ENCODE peak calls at places on chromosome 12, in ten cellular contexts. One of them, this sample, is unnamed.

GRCh38 chr12:112131686-112132085 is 6.3 kb downstream of the TRAFD1 start:
- DNase-seq in HepG2: no peak
- DNase-seq in cardiac muscle cell: no peak
- DNase-seq in heart right ventricle: no peak
- DNase-seq in heart left ventricle: no peak
- DNase-seq in tibial artery: no peak
- DNase-seq in IMR-90: no peak
- DNase-seq in left ventricle myocardium inferior: no peak
- DNase-seq in astrocyte: no peak
- DNase-seq in GM06990: no peak
- DNase-seq in this sample: no peak

GRCh38 chr12:108187831-108188230 is 58.7 kb downstream of the WSCD2 start:
- DNase-seq in tibial artery: no peak
- DNase-seq in left ventricle myocardium inferior: no peak
- DNase-seq in GM06990: no peak
- DNase-seq in HepG2: no peak
- DNase-seq in heart left ventricle: no peak
- DNase-seq in heart right ventricle: no peak
- DNase-seq in cardiac muscle cell: no peak
- DNase-seq in astrocyte: no peak
- DNase-seq in IMR-90: no peak
- DNase-seq in this sample: no peak

GRCh38 chr12:127943481-127944210 is 323.3 kb upstream of the TMEM132C start:
- DNase-seq in IMR-90: no peak
- DNase-seq in heart right ventricle: no peak
- DNase-seq in left ventricle myocardium inferior: no peak
- DNase-seq in astrocyte: peak
- DNase-seq in tibial artery: no peak
- DNase-seq in cardiac muscle cell: no peak
- DNase-seq in GM06990: no peak
- DNase-seq in HepG2: no peak
- DNase-seq in heart left ventricle: no peak
- DNase-seq in this sample: no peak

GRCh38 chr12:62158416-62159360 is 101.5 kb upstream of the USP15 start:
- DNase-seq in tibial artery: no peak
- DNase-seq in heart left ventricle: no peak
- DNase-seq in HepG2: no peak
- DNase-seq in GM06990: no peak
- DNase-seq in IMR-90: no peak
- DNase-seq in astrocyte: no peak
- DNase-seq in cardiac muscle cell: no peak
- DNase-seq in heart right ventricle: no peak
- DNase-seq in left ventricle myocardium inferior: no peak
- DNase-seq in this sample: no peak

GRCh38 chr12:95218164-95218851 is 701 bp downstream of the VEZT start:
- DNase-seq in astrocyte: peak
- DNase-seq in tibial artery: no peak
- DNase-seq in heart right ventricle: no peak
- DNase-seq in heart left ventricle: no peak
- DNase-seq in GM06990: peak
- DNase-seq in left ventricle myocardium inferior: no peak
- DNase-seq in cardiac muscle cell: no peak
- DNase-seq in IMR-90: peak
- DNase-seq in HepG2: no peak
- DNase-seq in this sample: peak

GRCh38 chr12:110744697-110745264 is 2.1 kb upstream of the PPP1CC start:
- DNase-seq in GM06990: no peak
- DNase-seq in astrocyte: no peak
- DNase-seq in heart right ventricle: no peak
- DNase-seq in IMR-90: no peak
- DNase-seq in cardiac muscle cell: no peak
- DNase-seq in tibial artery: no peak
- DNase-seq in HepG2: peak
- DNase-seq in heart left ventricle: no peak
- DNase-seq in left ventricle myocardium inferior: no peak
- DNase-seq in this sample: no peak

GRCh38 chr12:117148642-117149041 is 41.6 kb downstream of the FBXO21 start:
- DNase-seq in tibial artery: no peak
- DNase-seq in GM06990: no peak
- DNase-seq in cardiac muscle cell: no peak
- DNase-seq in left ventricle myocardium inferior: no peak
- DNase-seq in IMR-90: no peak
- DNase-seq in heart left ventricle: no peak
- DNase-seq in astrocyte: peak
- DNase-seq in HepG2: no peak
- DNase-seq in heart right ventricle: no peak
- DNase-seq in this sample: no peak

GRCh38 chr12:118102070-118102469 is 1.7 kb downstream of the VSIG10 start:
- DNase-seq in HepG2: peak
- DNase-seq in left ventricle myocardium inferior: no peak
- DNase-seq in heart right ventricle: no peak
- DNase-seq in tibial artery: no peak
- DNase-seq in cardiac muscle cell: no peak
- DNase-seq in heart left ventricle: no peak
- DNase-seq in astrocyte: no peak
- DNase-seq in GM06990: no peak
- DNase-seq in IMR-90: peak
- DNase-seq in this sample: no peak

GRCh38 chr12:127559349-127560040 is 707.5 kb upstream of the TMEM132C start:
- DNase-seq in HepG2: no peak
- DNase-seq in tibial artery: no peak
- DNase-seq in GM06990: no peak
- DNase-seq in heart left ventricle: peak
- DNase-seq in IMR-90: peak
- DNase-seq in heart right ventricle: peak
- DNase-seq in left ventricle myocardium inferior: peak
- DNase-seq in astrocyte: peak
- DNase-seq in cardiac muscle cell: peak
- DNase-seq in this sample: peak

GRCh38 chr12:96981053-96981452 is 74.0 kb downstream of the NEDD1 start:
- DNase-seq in IMR-90: peak
- DNase-seq in left ventricle myocardium inferior: no peak
- DNase-seq in heart left ventricle: no peak
- DNase-seq in HepG2: no peak
- DNase-seq in tibial artery: no peak
- DNase-seq in heart right ventricle: no peak
- DNase-seq in astrocyte: peak
- DNase-seq in GM06990: no peak
- DNase-seq in cardiac muscle cell: no peak
- DNase-seq in this sample: peak

DNA sequence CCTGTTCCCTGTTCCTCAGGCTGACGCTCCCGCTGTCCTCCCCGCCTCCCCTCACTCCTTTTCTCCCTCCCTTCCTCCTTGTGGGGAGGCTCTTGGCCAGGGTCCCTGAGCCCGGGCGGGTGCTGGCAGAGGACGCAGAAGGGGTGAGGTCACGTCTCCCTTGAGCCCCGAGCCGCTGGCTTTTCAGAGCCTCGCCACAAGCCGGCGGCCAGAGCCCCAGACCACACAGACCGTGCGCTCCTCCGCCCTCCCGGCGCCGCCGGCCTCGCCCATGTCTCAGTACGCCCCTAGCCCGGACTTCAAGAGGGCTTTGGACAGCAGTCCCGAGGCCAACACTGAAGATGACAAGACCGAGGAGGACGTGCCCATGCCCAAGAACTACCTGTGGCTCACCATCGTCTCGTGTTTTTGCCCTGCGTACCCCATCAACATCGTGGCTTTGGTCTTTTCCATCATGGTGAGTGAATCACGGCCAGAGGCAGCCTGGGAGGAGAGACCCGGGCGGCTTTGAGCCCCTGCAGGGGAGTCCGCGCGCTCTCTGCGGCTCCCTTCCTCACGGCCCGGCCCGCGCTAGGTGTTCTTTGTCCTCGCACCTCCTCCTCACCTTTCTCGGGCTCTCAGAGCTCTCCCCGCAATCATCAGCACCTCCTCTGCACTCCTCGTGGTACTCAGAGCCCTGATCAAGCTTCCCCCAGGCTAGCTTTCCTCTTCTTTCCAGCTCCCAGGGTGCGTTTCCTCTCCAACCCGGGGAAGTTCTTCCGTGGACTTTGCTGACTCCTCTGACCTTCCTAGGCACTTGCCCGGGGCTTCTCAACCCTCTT is at the start of gene TMEM233:
- DNase-seq in IMR-90: no peak
- DNase-seq in cardiac muscle cell: peak
- DNase-seq in left ventricle myocardium inferior: peak
- DNase-seq in tibial artery: peak
- DNase-seq in astrocyte: peak
- DNase-seq in heart right ventricle: peak
- DNase-seq in HepG2: no peak
- DNase-seq in GM06990: no peak
- DNase-seq in heart left ventricle: no peak
- DNase-seq in this sample: no peak
- H3K4me3 ChIP-seq in IMR-90: no peak
- H3K4me3 ChIP-seq in cardiac muscle cell: peak
- H3K4me3 ChIP-seq in left ventricle myocardium inferior: peak
- H3K4me3 ChIP-seq in tibial artery: peak
- H3K4me3 ChIP-seq in astrocyte: peak
- H3K4me3 ChIP-seq in heart right ventricle: peak
- H3K4me3 ChIP-seq in HepG2: no peak
- H3K4me3 ChIP-seq in GM06990: no peak
- H3K4me3 ChIP-seq in heart left ventricle: peak
- H3K4me3 ChIP-seq in this sample: peak

DNA sequence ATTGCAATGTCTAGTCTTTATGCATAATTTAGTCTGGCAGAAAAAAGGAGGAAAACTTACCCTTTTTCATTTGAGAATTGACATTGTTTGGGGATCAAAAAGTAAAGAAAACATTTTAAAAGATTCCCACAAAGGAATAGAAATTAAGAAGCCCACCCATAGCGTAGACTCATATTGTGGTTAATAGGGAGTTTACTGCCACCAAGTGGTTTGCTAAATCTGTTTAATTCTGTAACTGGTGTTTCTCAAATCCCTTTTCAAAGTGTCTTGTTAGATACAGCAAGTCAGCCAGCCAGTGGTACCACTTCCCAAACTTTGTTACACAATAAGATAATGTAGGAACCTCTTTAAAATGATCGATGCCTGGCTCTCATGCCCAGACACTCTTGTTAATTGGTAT is 180.3 kb downstream of the IPO8 start:
- DNase-seq in heart right ventricle: no peak
- DNase-seq in heart left ventricle: no peak
- DNase-seq in cardiac muscle cell: peak
- DNase-seq in HepG2: peak
- DNase-seq in IMR-90: no peak
- DNase-seq in left ventricle myocardium inferior: no peak
- DNase-seq in tibial artery: no peak
- DNase-seq in GM06990: no peak
- DNase-seq in astrocyte: peak
- DNase-seq in this sample: peak
- TF ChIP-seq CTCF in heart right ventricle: peak
- TF ChIP-seq CTCF in heart left ventricle: peak
- TF ChIP-seq CTCF in cardiac muscle cell: peak
- TF ChIP-seq CTCF in HepG2: peak
- TF ChIP-seq CTCF in IMR-90: peak
- TF ChIP-seq CTCF in left ventricle myocardium inferior: peak
- TF ChIP-seq CTCF in tibial artery: peak
- TF ChIP-seq CTCF in GM06990: no peak
- TF ChIP-seq CTCF in astrocyte: peak
- TF ChIP-seq CTCF in this sample: peak

DNA sequence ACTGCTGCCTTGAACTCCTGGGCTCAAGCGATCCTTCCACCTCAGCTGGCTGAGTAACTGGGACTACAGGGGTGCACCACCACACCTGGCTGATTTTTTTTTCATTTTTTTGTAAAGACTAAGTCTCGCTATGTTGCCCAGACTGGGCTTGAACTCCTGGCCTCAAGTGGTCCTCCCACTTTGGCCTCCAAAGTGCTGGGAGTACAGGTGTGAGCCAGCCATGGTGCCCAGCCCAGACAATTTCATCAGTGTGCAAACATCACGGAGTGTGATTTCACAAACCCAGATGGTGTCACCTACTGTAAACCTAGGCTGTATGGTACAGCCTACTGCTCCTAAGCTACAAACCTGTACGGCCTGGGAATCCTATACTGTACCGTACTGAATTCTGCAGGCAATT is 6.9 kb upstream of the BCL7A start:
- DNase-seq in tibial artery: no peak
- DNase-seq in GM06990: no peak
- DNase-seq in IMR-90: no peak
- DNase-seq in HepG2: no peak
- DNase-seq in heart left ventricle: no peak
- DNase-seq in astrocyte: no peak
- DNase-seq in left ventricle myocardium inferior: no peak
- DNase-seq in cardiac muscle cell: no peak
- DNase-seq in heart right ventricle: no peak
- DNase-seq in this sample: no peak
- H3K4me3 ChIP-seq in tibial artery: no peak
- H3K4me3 ChIP-seq in GM06990: no peak
- H3K4me3 ChIP-seq in IMR-90: no peak
- H3K4me3 ChIP-seq in HepG2: no peak
- H3K4me3 ChIP-seq in heart left ventricle: no peak
- H3K4me3 ChIP-seq in astrocyte: no peak
- H3K4me3 ChIP-seq in left ventricle myocardium inferior: no peak
- H3K4me3 ChIP-seq in cardiac muscle cell: no peak
- H3K4me3 ChIP-seq in heart right ventricle: no peak
- H3K4me3 ChIP-seq in this sample: no peak

GRCh38 chr12:54026640-54027441 is 1.4 kb upstream of the HOXC6 start:
- DNase-seq in HepG2: no peak
- DNase-seq in astrocyte: no peak
- DNase-seq in heart right ventricle: no peak
- DNase-seq in GM06990: no peak
- DNase-seq in heart left ventricle: no peak
- DNase-seq in left ventricle myocardium inferior: no peak
- DNase-seq in tibial artery: no peak
- DNase-seq in cardiac muscle cell: no peak
- DNase-seq in IMR-90: no peak
- DNase-seq in this sample: no peak
- TF ChIP-seq CTCF in HepG2: no peak
- TF ChIP-seq CTCF in astrocyte: no peak
- TF ChIP-seq CTCF in heart right ventricle: no peak
- TF ChIP-seq CTCF in GM06990: no peak
- TF ChIP-seq CTCF in heart left ventricle: no peak
- TF ChIP-seq CTCF in left ventricle myocardium inferior: no peak
- TF ChIP-seq CTCF in tibial artery: no peak
- TF ChIP-seq CTCF in cardiac muscle cell: no peak
- TF ChIP-seq CTCF in IMR-90: no peak
- TF ChIP-seq CTCF in this sample: no peak

DNA sequence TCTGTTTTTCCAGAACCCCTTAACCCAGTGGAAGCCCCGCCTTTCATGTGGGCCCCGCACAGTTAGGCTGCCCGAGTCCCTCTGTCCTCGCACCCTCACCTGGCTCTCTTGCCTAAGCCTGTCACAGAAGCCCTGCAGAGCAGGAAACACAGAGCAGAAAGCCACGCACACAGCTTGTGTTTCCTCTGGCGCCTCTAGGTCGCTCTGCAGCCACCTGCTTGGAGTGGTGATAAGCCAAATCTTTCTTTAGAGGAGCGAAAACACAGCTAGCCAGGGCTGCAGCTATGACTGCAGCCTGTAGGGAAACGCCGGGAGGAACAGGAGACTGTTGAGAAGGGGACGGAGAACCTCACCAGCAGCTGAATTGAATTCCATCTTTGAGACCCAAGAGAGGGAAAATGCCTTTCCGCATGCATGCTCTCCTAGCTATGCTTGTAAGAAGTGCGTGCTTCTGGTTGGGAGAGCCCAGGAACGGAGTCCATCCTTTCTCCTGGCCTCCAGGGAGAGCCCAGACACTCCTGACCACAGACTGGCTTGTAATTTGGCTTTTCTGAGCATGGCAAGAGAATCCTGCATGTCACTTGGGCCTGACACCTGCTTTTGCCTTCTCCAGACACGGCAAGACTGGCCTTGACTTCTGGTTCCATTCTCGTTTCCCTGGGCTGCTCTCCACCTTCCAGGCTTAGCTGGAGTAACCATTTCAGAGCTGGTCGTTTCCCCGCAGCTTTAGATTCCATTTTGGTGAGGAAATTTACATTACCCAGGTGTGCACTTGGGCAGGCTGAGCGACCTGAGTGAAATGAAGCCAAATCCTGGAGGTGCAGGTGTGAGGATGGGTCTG is 301.6 kb downstream of the CACNA1C start:
- DNase-seq in astrocyte: peak
- DNase-seq in heart left ventricle: no peak
- DNase-seq in IMR-90: no peak
- DNase-seq in cardiac muscle cell: peak
- DNase-seq in tibial artery: peak
- DNase-seq in heart right ventricle: no peak
- DNase-seq in GM06990: no peak
- DNase-seq in left ventricle myocardium inferior: no peak
- DNase-seq in HepG2: no peak
- DNase-seq in this sample: no peak
- H3K4me3 ChIP-seq in astrocyte: no peak
- H3K4me3 ChIP-seq in heart left ventricle: no peak
- H3K4me3 ChIP-seq in IMR-90: no peak
- H3K4me3 ChIP-seq in cardiac muscle cell: no peak
- H3K4me3 ChIP-seq in tibial artery: no peak
- H3K4me3 ChIP-seq in heart right ventricle: no peak
- H3K4me3 ChIP-seq in GM06990: no peak
- H3K4me3 ChIP-seq in left ventricle myocardium inferior: no peak
- H3K4me3 ChIP-seq in HepG2: no peak
- H3K4me3 ChIP-seq in this sample: no peak